ENCODE peak calls at places on chromosome 10, in four cellular contexts. K, F, X and Z are unnamed samples.

GRCh38 chr10:63670291-63670898 is 149.2 kb downstream of the REEP3 start:
- DNase-seq in K (no peak), F (no peak), X (no peak), Z (no peak)

GRCh38 chr10:61964059-61964709 is 62.7 kb downstream of the ARID5B start:
- DNase-seq in K (no peak), F (no peak), X (no peak), Z (no peak)

GRCh38 chr10:133259603-133259992 is 17.1 kb downstream of the ADAM8 start:
- DNase-seq in K (no peak), F (no peak), X (no peak), Z (no peak)

GRCh38 chr10:8453587-8453986 is 399.1 kb downstream of the GATA3 start:
- DNase-seq in K (no peak), F (peak), X (no peak), Z (no peak)

GRCh38 chr10:60465801-60466200 is 76.1 kb upstream of the ANK3 start:
- DNase-seq in K (no peak), F (no peak), X (no peak), Z (no peak)

GRCh38 chr10:63608511-63608910 is 87.3 kb downstream of the REEP3 start:
- DNase-seq in K (no peak), F (no peak), X (no peak), Z (no peak)

GRCh38 chr10:70901276-70901878 is 13.0 kb upstream of the PCBD1 start:
- DNase-seq in K (peak), F (no peak), X (no peak), Z (no peak)

GRCh38 chr10:209357-209756 is 74.1 kb downstream of the ZMYND11 start:
- DNase-seq in K (no peak), F (peak), X (no peak), Z (no peak)

GRCh38 chr10:110634527-110635209 is 9.5 kb upstream of the RBM20 start:
- DNase-seq in K (peak), F (no peak), X (peak), Z (no peak)

GRCh38 chr10:35386594-35387174 is 50.4 kb downstream of the CCNY start:
- DNase-seq in K (no peak), F (no peak), X (peak), Z (peak)

GRCh38 chr10:131514454-131514853 is 202.9 kb upstream of the TCERG1L start:
- DNase-seq in K (no peak), F (no peak), X (no peak), Z (no peak)

GRCh38 chr10:3782456-3783312 is 2.3 kb downstream of the KLF6 start:
- DNase-seq in K (peak), F (peak), X (peak), Z (peak)

GRCh38 chr10:132452651-132453469 is 55.9 kb downstream of the PWWP2B start:
- DNase-seq in K (peak), F (peak), X (peak), Z (peak)

GRCh38 chr10:20256969-20257368 is 440.7 kb downstream of the PLXDC2 start:
- DNase-seq in K (no peak), F (no peak), X (no peak), Z (no peak)

GRCh38 chr10:11539191-11539868 is 72.1 kb downstream of the USP6NL start:
- DNase-seq in K (no peak), F (no peak), X (no peak), Z (peak)

GRCh38 chr10:79608505-79609375 is 2.0 kb upstream of the SFTPA1 start:
- DNase-seq in K (peak), F (peak), X (peak), Z (peak)

GRCh38 chr10:45624724-45625123 is 47.8 kb downstream of the ZFAND4 start:
- DNase-seq in K (no peak), F (no peak), X (no peak), Z (no peak)

GRCh38 chr10:102713483-102713813 is 749 bp downstream of the ARL3 start:
- DNase-seq in K (no peak), F (no peak), X (no peak), Z (peak)
- TF ChIP-seq POLR2A in K (no peak), F (no peak), X (no peak), Z (no peak)

GRCh38 chr10:107687702-107688101 is 523.2 kb upstream of the SORCS1 start:
- DNase-seq in K (no peak), F (no peak), X (no peak), Z (no peak)

GRCh38 chr10:107692072-107692471 is 527.6 kb upstream of the SORCS1 start:
- DNase-seq in K (no peak), F (no peak), X (no peak), Z (no peak)

GRCh38 chr10:107689318-107689717 is 524.8 kb upstream of the SORCS1 start:
- DNase-seq in K (no peak), F (no peak), X (no peak), Z (no peak)

GRCh38 chr10:107686095-107686494 is 521.6 kb upstream of the SORCS1 start:
- DNase-seq in K (peak), F (no peak), X (peak), Z (no peak)
- TF ChIP-seq POLR2A in K (no peak), F (no peak), X (no peak), Z (no peak)

DNA sequence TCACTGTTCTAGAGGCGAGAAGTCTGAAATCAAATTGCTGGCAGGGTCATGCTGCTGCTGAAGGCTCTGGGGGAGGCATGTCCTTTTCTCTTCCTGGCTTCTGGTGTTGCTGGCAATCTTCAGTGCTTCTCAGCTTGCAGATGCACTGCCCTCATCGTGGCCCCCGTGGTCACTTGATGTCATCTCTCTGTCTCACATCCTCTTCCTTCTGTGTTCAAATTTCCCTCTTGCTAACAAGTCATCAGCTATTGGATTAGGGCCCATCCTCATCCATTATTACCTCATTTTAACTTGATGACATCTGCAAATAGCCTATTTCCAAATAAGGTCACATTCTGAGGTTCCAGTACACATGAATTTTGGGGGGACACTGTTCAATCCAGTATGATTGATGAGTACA is 36.6 kb upstream of the SRGN start:
- DNase-seq in K (peak), F (no peak), X (no peak), Z (no peak)
- TF ChIP-seq POLR2A in K (peak), F (no peak), X (no peak), Z (no peak)

GRCh38 chr10:6202684-6203330 is at the start of gene PFKFB3:
- DNase-seq in K (peak), F (peak), X (peak), Z (peak)

GRCh38 chr10:6202098-6202683 is 541 bp upstream of the PFKFB3 start:
- DNase-seq in K (no peak), F (no peak), X (no peak), Z (no peak)

GRCh38 chr10:6204063-6204340 is 1.3 kb downstream of the PFKFB3 start:
- DNase-seq in K (peak), F (no peak), X (peak), Z (peak)

GRCh38 chr10:6203331-6204062 is 765 bp downstream of the PFKFB3 start:
- DNase-seq in K (peak), F (peak), X (peak), Z (peak)

DNA sequence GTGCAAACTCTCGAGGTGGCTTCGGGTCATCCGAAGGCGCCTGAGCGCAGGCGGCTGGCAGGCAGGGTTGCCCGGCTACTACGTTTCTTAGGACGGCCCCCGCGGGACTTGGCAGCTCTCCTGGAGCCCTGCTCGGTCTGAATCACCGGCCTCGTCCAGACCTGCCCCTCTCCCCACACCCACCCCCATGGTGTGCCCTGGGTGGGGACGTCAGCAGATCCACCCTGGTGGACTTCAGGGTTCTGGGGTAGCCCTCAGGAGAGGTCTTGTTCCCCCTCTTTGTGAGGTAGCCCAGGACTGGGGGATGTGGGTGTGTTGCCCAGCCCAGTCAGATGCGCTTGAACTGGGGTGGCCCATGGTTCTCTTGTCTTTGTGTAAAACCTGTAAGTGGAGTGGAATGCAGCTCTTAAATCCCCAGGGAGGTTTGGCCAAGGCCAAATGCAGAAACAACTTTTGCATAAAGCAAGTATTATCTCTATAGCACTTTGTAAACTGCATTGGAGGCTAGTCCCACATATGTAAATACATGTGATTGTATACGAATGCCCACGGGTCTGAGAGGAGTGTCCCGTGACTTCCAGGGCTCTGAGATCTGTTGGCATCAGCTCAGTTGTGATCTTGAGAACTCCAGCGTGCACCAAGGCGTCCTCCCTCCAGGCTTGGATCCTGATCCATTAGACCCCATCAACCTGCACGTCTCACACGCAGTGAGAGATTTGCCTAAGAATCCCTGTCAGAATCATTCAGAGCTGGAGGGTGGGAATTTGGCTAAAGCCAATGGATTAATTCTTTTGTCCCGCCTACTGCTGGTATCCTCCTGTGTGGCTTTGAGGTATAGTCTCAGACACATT is 1.8 kb downstream of the PFKFB3 start:
- DNase-seq in K (peak), F (peak), X (peak), Z (no peak)
- TF ChIP-seq POLR2A in K (no peak), F (no peak), X (no peak), Z (no peak)